ENCODE peak calls at places on chromosomes 5 and 9, in five cellular contexts. O is AG10803, U is fibroblast of lung, Z is endothelial cell, W is astrocyte of the spinal cord. X is an unnamed sample.

GRCh38 chr9:69474821-69475220 is 149.8 kb downstream of the ENTREP1 start:
- DNase-seq in O (no peak), U (no peak), Z (no peak), W (no peak), X (no peak)

GRCh38 chr5:40879163-40879942 is 29.9 kb upstream of the C7 start:
- DNase-seq in O (peak; percentile 27), U (peak; percentile 11), Z (no peak), W (peak; percentile 46), X (no peak)

GRCh38 chr9:110255064-110255416 is 1.3 kb downstream of the TXN start:
- DNase-seq in O (no peak), U (no peak), Z (peak; percentile 11), W (no peak), X (no peak)

GRCh38 chr9:124179196-124180071 is 78.3 kb upstream of the NEK6 start:
- DNase-seq in O (no peak), U (no peak), Z (no peak), W (no peak), X (no peak)

GRCh38 chr5:68576805-68577204 is 361.2 kb downstream of the PIK3R1 start:
- DNase-seq in O (no peak), U (no peak), Z (no peak), W (no peak), X (no peak)

GRCh38 chr5:115818821-115819220 is 2.4 kb upstream of the CDO1 start:
- DNase-seq in O (no peak), U (no peak), Z (no peak), W (no peak), X (no peak)

GRCh38 chr9:104090578-104090977 is 3.5 kb upstream of the SMC2 start:
- DNase-seq in O (no peak), U (no peak), Z (no peak), W (no peak), X (no peak)

GRCh38 chr5:142143878-142144277 is 35.3 kb downstream of the NDFIP1 start:
- DNase-seq in O (peak; percentile 43), U (peak; percentile 32), Z (no peak), W (peak; percentile 36), X (no peak)

GRCh38 chr5:29238115-29238514 is 1955.4 kb upstream of the CDH6 start:
- DNase-seq in O (no peak), U (no peak), Z (no peak), W (no peak), X (no peak)

GRCh38 chr5:177378884-177379883 is 5.0 kb upstream of the SLC34A1 start:
- DNase-seq in O (peak; percentile 59), U (peak; percentile 92), Z (no peak), W (peak; percentile 85), X (peak; percentile 67)

GRCh38 chr9:2159521-2160417 is 144.6 kb downstream of the SMARCA2 start:
- DNase-seq in O (peak; percentile 13), U (no peak), Z (no peak), W (peak; percentile 58), X (peak; percentile 1)

GRCh38 chr5:73280821-73281746 is 108.1 kb downstream of the TMEM174 start:
- DNase-seq in O (peak; percentile 46), U (peak; percentile 89), Z (no peak), W (peak; percentile 88), X (peak; percentile 77)

GRCh38 chr5:54480296-54480695 is 24.8 kb downstream of the HSPB3 start:
- DNase-seq in O (peak; percentile 25), U (peak; percentile 40), Z (no peak), W (no peak), X (no peak)

GRCh38 chr9:68775003-68775730 is 70.1 kb downstream of the PIP5K1B start:
- DNase-seq in O (peak; percentile 15), U (no peak), Z (no peak), W (no peak), X (no peak)

GRCh38 chr9:120893917-120894316 is 16.9 kb upstream of the PHF19 start:
- DNase-seq in O (no peak), U (no peak), Z (no peak), W (no peak), X (no peak)

GRCh38 chr9:122865300-122865699 is 36.9 kb upstream of the PDCL start:
- DNase-seq in O (no peak), U (no peak), Z (no peak), W (no peak), X (no peak)

GRCh38 chr9:15155826-15156225 is 151.2 kb downstream of the TTC39B start:
- DNase-seq in O (peak; percentile 16), U (peak; percentile 69), Z (no peak), W (peak; percentile 34), X (no peak)

GRCh38 chr5:68711311-68712200 is 382.3 kb upstream of the SLC30A5 start:
- DNase-seq in O (no peak), U (no peak), Z (no peak), W (no peak), X (no peak)

GRCh38 chr9:7402704-7403389 is 396.7 kb downstream of the DMAC1 start:
- DNase-seq in O (no peak), U (peak; percentile 7), Z (no peak), W (peak; percentile 6), X (no peak)

GRCh38 chr5:122906768-122907167 is 61.4 kb downstream of the SNX24 start:
- DNase-seq in O (peak; percentile 6), U (peak; percentile 81), Z (no peak), W (peak; percentile 45), X (no peak)

GRCh38 chr5:10649518-10650410 is 85.9 kb downstream of the ANKRD33B start:
- DNase-seq in O (no peak), U (peak; percentile 42), Z (peak; percentile 41), W (peak; percentile 39), X (no peak)

GRCh38 chr9:6113312-6113711 is 97.9 kb upstream of the RANBP6 start:
- DNase-seq in O (no peak), U (no peak), Z (no peak), W (no peak), X (no peak)

GRCh38 chr5:128252196-128252595 is 168.6 kb downstream of the SLC12A2 start:
- DNase-seq in O (no peak), U (peak; percentile 11), Z (no peak), W (no peak), X (no peak)

GRCh38 chr5:1255081-1255561 is 29.9 kb downstream of the SLC6A18 start:
- DNase-seq in O (no peak), U (no peak), Z (no peak), W (no peak), X (no peak)

GRCh38 chr5:128487041-128487440 is 51.0 kb downstream of the FBN2 start:
- DNase-seq in O (no peak), U (peak; percentile 36), Z (no peak), W (no peak), X (no peak)

GRCh38 chr5:59487068-59487686 is 406.3 kb downstream of the PDE4D start:
- DNase-seq in O (no peak), U (no peak), Z (no peak), W (no peak), X (no peak)

GRCh38 chr9:6805532-6805931 is 47.8 kb downstream of the KDM4C start:
- DNase-seq in O (peak; percentile 70), U (peak; percentile 59), Z (no peak), W (peak; percentile 53), X (no peak)

GRCh38 chr5:5497132-5497748 is 74.8 kb downstream of the ICE1 start:
- DNase-seq in O (peak; percentile 64), U (peak; percentile 48), Z (peak; percentile 56), W (peak; percentile 68), X (peak; percentile 42)

GRCh38 chr5:139755892-139756671 is 39.5 kb upstream of the PSD2 start:
- DNase-seq in O (no peak), U (peak; percentile 12), Z (no peak), W (no peak), X (no peak)

GRCh38 chr9:136881691-136882108 is 4.6 kb upstream of the TRAF2 start:
- DNase-seq in O (no peak), U (peak; percentile 12), Z (no peak), W (no peak), X (peak; percentile 35)

GRCh38 chr9:113621309-113621791 is 157.8 kb downstream of the RGS3 start:
- DNase-seq in O (peak; percentile 97), U (peak; percentile 97), Z (peak; percentile 54), W (peak; percentile 94), X (no peak)

GRCh38 chr5:157651623-157652376 is 438 bp downstream of the SOX30 start:
- DNase-seq in O (peak; percentile 50), U (peak; percentile 65), Z (peak; percentile 66), W (peak; percentile 35), X (peak; percentile 50)

GRCh38 chr5:1642221-1642620 is 118.5 kb upstream of the LPCAT1 start:
- DNase-seq in O (no peak), U (no peak), Z (no peak), W (no peak), X (no peak)

GRCh38 chr5:1140188-1140817 is 28.4 kb upstream of the SLC12A7 start:
- DNase-seq in O (peak; percentile 25), U (peak; percentile 22), Z (peak; percentile 72), W (no peak), X (peak; percentile 94)

GRCh38 chr5:139878093-139878492 is 82.5 kb downstream of the PSD2 start:
- DNase-seq in O (no peak), U (no peak), Z (no peak), W (no peak), X (peak; percentile 35)

GRCh38 chr5:75367401-75367800 is 30.4 kb downstream of the HMGCR start:
- DNase-seq in O (peak; percentile 37), U (peak; percentile 16), Z (no peak), W (peak; percentile 57), X (no peak)

GRCh38 chr9:106956971-106957370 is 94.0 kb downstream of the ZNF462 start:
- DNase-seq in O (peak; percentile 81), U (peak; percentile 89), Z (no peak), W (peak; percentile 71), X (no peak)

GRCh38 chr9:133087429-133088145 is 25.8 kb downstream of the CEL start:
- DNase-seq in O (no peak), U (no peak), Z (no peak), W (no peak), X (no peak)

GRCh38 chr9:15086096-15087030 is 176.1 kb upstream of the FREM1 start:
- DNase-seq in O (no peak), U (no peak), Z (no peak), W (no peak), X (no peak)

GRCh38 chr5:78771260-78772240 is 123.0 kb upstream of the LHFPL2 start:
- DNase-seq in O (no peak), U (no peak), Z (peak; percentile 11), W (no peak), X (peak; percentile 24)
- TF ChIP-seq CTCF in O (no peak), U (no peak), Z (no peak), W (no peak), X (no peak)

GRCh38 chr5:57082441-57083067 is 91.3 kb upstream of the GPBP1 start:
- DNase-seq in O (peak; percentile 5), U (no peak), Z (no peak), W (peak; percentile 1), X (peak; percentile 14)
- TF ChIP-seq CTCF in O (peak; percentile 40), U (peak; percentile 20), Z (peak; percentile 16), W (no peak), X (peak; percentile 22)

GRCh38 chr5:145463634-145464033 is 371.5 kb downstream of the PRELID2 start:
- DNase-seq in O (peak; percentile 6), U (no peak), Z (no peak), W (no peak), X (no peak)
- TF ChIP-seq CTCF in O (no peak), U (no peak), Z (no peak), W (no peak), X (no peak)

GRCh38 chr5:141032626-141033025 is 18.5 kb upstream of the PCDHB1 start:
- DNase-seq in O (no peak), U (no peak), Z (no peak), W (no peak), X (no peak)
- TF ChIP-seq CTCF in O (no peak), U (no peak), Z (no peak), W (no peak), X (no peak)